ENCODE peak calls at places on chromosomes 12 and 14, in four cellular contexts. T, E, B and K are unnamed samples.
A peak's percentile ranks its signal among the peaks of the same experiment; 100 is the strongest.

GRCh38 chr14:74619672-74620131 is 7.7 kb upstream of the LTBP2 start:
- DNase-seq in T (peak; percentile 36), E (peak; percentile 63), B (no peak), K (no peak)

GRCh38 chr12:122987086-122987951 is 6.8 kb downstream of the ARL6IP4 start:
- DNase-seq in E (no peak), B (no peak), T (peak; percentile 62), K (no peak)

GRCh38 chr12:116352315-116352835 is 74.9 kb upstream of the MED13L start:
- DNase-seq in B (no peak), E (no peak), T (no peak), K (no peak)

GRCh38 chr14:79783061-79783460 is 428.2 kb downstream of the DIO2 start:
- DNase-seq in E (no peak), T (no peak), B (no peak), K (no peak)

GRCh38 chr12:19869413-19869812 is 430.1 kb downstream of the AEBP2 start:
- DNase-seq in T (no peak), B (no peak), E (no peak), K (no peak)

GRCh38 chr12:52213541-52214420 is 19.3 kb upstream of the KRT7 start:
- DNase-seq in B (no peak), T (peak; percentile 83), E (peak; percentile 57), K (peak; percentile 88)

GRCh38 chr12:98725481-98726247 is 80.6 kb downstream of the APAF1 start:
- DNase-seq in T (no peak), E (peak; percentile 28), B (no peak), K (peak; percentile 40)

GRCh38 chr12:110171186-110171538 is 47.0 kb downstream of the IFT81 start:
- DNase-seq in T (no peak), E (no peak), B (no peak), K (no peak)

GRCh38 chr12:118404876-118405521 is 28.6 kb downstream of the SUDS3 start:
- DNase-seq in E (peak; percentile 52), B (peak; percentile 4), T (peak; percentile 73), K (peak; percentile 45)

GRCh38 chr12:103561174-103561573 is 25.9 kb upstream of the STAB2 start:
- DNase-seq in T (no peak), B (no peak), E (no peak), K (no peak)

GRCh38 chr14:59093889-59094288 is 94.6 kb upstream of the DAAM1 start:
- DNase-seq in E (no peak), T (no peak), B (no peak), K (no peak)

GRCh38 chr14:28767851-28768548 is 1.4 kb downstream of the FOXG1 start:
- DNase-seq in B (no peak), E (no peak), T (peak; percentile 20), K (peak; percentile 45)

DNA sequence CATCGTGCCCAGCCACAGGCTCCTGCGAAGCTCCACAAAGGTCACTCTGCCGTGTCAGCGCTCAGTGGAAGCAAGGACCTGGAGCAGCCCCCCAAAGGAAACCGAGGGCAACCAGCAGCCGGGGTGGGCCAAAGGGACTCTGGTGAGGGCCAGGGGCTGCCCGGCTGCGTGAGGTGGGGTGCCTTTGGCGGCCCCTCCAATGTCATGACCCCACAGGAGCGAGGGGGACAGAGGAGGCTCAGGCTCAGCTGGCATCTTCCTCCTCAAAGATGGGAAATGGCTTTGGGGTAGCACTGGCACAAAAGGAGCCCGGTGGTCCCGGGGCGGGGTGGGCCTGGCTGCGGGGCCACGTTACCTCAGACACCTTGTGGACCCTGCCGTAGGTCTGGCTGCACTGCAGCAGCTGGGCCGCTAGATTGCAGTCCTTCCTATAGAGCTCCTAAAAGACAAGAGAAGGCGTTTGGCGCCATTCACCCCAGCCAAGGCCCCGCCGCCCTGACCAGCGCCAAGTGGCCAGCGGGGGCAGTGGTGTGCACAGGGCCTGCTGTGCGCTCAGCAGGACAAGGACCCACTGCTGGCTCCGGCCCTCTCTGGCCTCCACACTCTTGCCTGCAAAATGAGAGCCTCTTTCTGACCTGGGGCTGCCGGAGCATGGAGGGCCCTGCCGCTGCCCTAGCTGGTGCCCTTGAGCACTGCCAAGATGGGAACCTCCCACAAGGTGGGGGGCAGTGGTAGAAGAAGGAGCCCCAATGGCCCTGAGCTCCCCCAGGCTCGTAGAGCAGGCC is 46.9 kb downstream of the BEGAIN start:
- DNase-seq in T (peak; percentile 48), B (no peak), E (peak; percentile 31), K (peak; percentile 35)
- TF ChIP-seq BHLHE40 in T (no peak), B (no peak), E (no peak), K (no peak)

GRCh38 chr14:35369701-35370191 is 34.8 kb downstream of the NFKBIA start:
- DNase-seq in B (no peak), E (no peak), T (no peak), K (no peak)
- TF ChIP-seq FOXM1 in B (no peak), E (no peak), T (no peak), K (no peak)

GRCh38 chr12:63151061-63151897 is at the start of gene AVPR1A:
- DNase-seq in T (no peak), B (no peak), E (no peak), K (peak; percentile 32)

GRCh38 chr12:63149884-63150254 is 1.1 kb downstream of the AVPR1A start:
- DNase-seq in E (no peak), T (no peak), B (no peak), K (no peak)

GRCh38 chr12:63151898-63152700 is 1.1 kb upstream of the AVPR1A start:
- DNase-seq in B (no peak), E (peak; percentile 32), T (peak; percentile 18), K (peak; percentile 71)

GRCh38 chr12:63154560-63154959 is 3.6 kb upstream of the AVPR1A start:
- DNase-seq in T (no peak), E (no peak), B (no peak), K (no peak)

DNA sequence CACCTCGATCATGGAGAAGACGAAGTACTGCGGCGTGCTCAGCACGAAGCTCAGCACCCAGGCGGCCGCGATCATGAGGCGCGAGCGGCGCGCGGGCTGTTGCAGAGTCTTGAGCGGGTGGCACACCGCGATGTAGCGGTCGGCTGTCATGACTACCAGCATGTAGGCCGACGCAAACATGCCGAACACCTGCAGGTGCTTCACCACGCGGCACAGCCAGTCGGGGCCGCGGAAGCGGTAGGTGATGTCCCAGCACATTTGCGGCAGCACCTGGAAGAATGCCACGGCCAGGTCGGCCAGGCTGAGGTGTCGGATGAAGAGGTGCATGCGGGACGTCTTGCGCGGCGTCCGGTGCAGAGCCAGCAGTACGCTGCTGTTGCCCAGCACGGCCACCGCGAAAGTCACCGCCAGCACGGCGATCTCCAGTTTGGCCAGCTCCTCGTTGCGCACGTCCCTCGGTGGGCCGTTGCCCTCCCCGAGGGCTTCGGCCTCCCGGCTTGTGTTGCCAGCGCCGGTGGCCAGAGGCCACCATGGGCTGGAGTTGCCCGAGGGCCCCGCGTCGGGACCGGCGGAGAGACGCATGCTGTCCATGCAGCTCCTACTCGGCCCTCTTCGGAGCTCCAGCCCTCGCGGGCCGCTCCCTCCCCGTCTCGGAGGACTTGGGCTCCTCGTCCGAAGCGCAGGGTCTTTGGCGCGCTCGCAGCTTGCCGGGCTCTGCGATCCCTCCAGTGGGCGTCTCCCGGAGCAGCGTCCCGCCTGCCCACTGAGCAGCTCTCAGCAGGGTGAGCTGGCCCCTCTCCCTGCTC is 543 bp downstream of the AVPR1A start:
- DNase-seq in B (no peak), E (no peak), T (no peak), K (peak; percentile 16)
- TF ChIP-seq BHLHE40 in B (no peak), E (no peak), T (no peak), K (no peak)

GRCh38 chr14:77097689-77098469 is at the start of gene CIPC:
- DNase-seq in B (peak; percentile 97), T (peak; percentile 94), E (peak; percentile 96), K (peak; percentile 97)

GRCh38 chr14:77098470-77099353 is 654 bp downstream of the CIPC start:
- DNase-seq in B (no peak), E (no peak), T (peak; percentile 35), K (no peak)

GRCh38 chr14:77099425-77100167 is 1.5 kb downstream of the CIPC start:
- DNase-seq in B (no peak), T (no peak), E (no peak), K (peak; percentile 34)

GRCh38 chr14:77094672-77095284 is 3.3 kb upstream of the CIPC start:
- DNase-seq in T (peak; percentile 27), B (no peak), E (peak; percentile 63), K (peak; percentile 61)

DNA sequence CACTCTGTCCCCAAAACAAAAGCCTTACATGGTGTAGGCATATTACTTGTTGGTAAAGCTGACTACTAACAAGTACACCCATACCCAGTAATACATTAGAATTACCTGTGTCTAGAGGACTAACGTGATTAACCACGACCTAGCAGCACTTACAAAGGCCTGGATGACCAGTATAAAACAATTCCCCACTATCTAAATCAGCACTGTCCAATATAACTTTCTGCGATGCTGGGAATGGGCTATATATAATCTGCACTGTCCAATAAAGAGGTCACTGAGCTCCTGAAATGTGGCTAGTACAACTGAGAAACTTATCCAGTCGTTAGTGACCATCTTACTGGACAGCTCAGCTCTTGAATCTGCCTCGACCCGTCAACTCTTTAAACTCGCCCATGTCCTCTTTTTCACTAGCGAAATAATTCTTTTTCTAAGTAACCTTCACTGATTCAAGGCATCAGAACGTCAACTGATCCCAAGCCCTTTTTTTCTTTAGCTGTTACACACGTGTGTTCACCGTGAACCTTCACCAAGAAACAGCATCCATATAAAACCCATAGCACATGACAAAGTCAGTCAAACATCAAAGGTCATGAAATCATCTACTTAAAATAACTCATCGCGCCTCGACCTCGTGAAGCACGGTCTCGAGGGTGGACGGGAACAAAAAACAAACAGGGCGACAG is 911 bp upstream of the CIPC start:
- DNase-seq in B (no peak), T (no peak), E (peak; percentile 17), K (no peak)
- TF ChIP-seq FOXM1 in B (no peak), T (no peak), E (no peak), K (no peak)

GRCh38 chr14:78043349-78043748 is 126.8 kb upstream of the NRXN3 start:
- DNase-seq in B (no peak), E (no peak), T (no peak), K (no peak)

DNA sequence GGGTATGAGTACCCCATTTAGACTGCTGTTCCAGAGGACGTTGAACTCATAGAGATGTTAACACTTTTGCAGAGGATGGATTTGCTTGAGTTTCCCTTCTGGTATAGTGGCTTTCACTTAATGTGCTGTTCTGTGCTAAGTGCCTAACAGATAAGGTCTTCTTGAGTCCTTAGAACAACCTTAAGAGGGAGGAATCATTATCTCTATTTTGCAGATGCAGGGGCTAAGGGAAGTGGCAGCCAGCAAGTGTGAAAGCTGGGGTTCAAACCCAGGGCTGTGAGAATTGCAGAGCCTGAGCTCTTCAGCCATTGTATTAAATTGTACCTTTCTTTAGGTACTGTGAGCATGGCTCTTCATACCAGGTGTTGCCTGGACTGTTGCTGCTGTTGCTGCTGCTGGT is 122.1 kb upstream of the NRXN3 start:
- DNase-seq in E (no peak), B (no peak), T (peak; percentile 32), K (no peak)
- TF ChIP-seq BHLHE40 in E (no peak), B (no peak), T (no peak), K (no peak)

GRCh38 chr14:75711134-75711795 is 50.2 kb downstream of the TTLL5 start:
- DNase-seq in T (peak; percentile 21), B (no peak), E (peak; percentile 47), K (peak; percentile 55)
- TF ChIP-seq FOXM1 in T (no peak), B (no peak), E (no peak), K (no peak)